ENCODE peak calls at places on chromosome 18, in four cellular contexts. Y is WTC11, O is HepG2, H is K562. A is an unnamed sample.

GRCh38 chr18:10410472-10411300 is 43.7 kb upstream of the APCDD1 start:
- DNase-seq in O (no peak), Y (no peak), H (no peak), A (no peak)

GRCh38 chr18:36089001-36089400 is 21.6 kb upstream of the RPRD1A start:
- DNase-seq in O (no peak), Y (no peak), H (no peak), A (no peak)

GRCh38 chr18:24322594-24323136 is 75.0 kb downstream of the OSBPL1A start:
- DNase-seq in H (no peak), Y (no peak), O (no peak), A (no peak)

GRCh38 chr18:76522104-76522503 is 27.1 kb upstream of the ZNF516 start:
- DNase-seq in H (no peak), Y (peak; percentile 40), O (no peak), A (no peak)

GRCh38 chr18:46171331-46171730 is 67.1 kb downstream of the HAUS1 start:
- DNase-seq in H (no peak), Y (no peak), O (no peak), A (no peak)

GRCh38 chr18:452801-453200 is 47.7 kb downstream of the COLEC12 start:
- DNase-seq in H (no peak), Y (no peak), O (no peak), A (no peak)

GRCh38 chr18:46720521-46720920 is 36.3 kb downstream of the ST8SIA5 start:
- DNase-seq in O (no peak), H (no peak), Y (no peak), A (no peak)

GRCh38 chr18:21345851-21346250 is 103.8 kb downstream of the GREB1L start:
- DNase-seq in Y (no peak), O (no peak), H (no peak), A (no peak)

GRCh38 chr18:36187138-36187825 is at the start of gene MOCOS:
- DNase-seq in H (peak; percentile 91), O (peak; percentile 68), Y (peak; percentile 86), A (no peak)

GRCh38 chr18:58659691-58660090 is 11.6 kb upstream of the MALT1 start:
- DNase-seq in Y (no peak), H (no peak), O (no peak), A (no peak)

GRCh38 chr18:63199743-63200241 is 119.8 kb downstream of the BCL2 start:
- DNase-seq in O (no peak), H (peak; percentile 25), Y (no peak), A (no peak)

GRCh38 chr18:42336139-42336538 is 381.1 kb downstream of the PIK3C3 start:
- DNase-seq in O (no peak), Y (no peak), H (no peak), A (no peak)
- TF ChIP-seq CREM in O (no peak), Y (no peak), H (no peak), A (no peak)

DNA sequence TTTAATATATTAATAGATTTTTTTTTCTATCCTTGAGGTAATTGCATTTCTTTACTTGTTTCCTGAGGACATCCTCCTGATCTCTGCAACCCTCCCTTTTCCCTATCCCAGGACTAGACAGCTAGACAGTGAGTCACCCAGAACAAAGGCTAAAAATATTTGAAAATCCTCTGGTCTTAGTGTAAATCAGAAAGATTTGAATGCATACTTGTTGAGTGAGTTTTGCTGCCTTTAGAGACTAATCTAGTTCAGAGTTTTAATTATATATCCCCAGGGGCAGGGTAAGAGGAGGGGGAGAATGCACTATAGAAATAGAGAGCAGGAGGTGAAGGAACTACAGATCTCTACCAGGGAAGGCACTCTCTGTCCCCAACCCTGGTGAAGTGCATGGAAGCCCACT is 202.3 kb upstream of the TCF4 start:
- DNase-seq in Y (no peak), H (no peak), O (no peak), A (no peak)
- TF ChIP-seq CREM in Y (no peak), H (no peak), O (no peak), A (no peak)

GRCh38 chr18:47968721-47969120 is 38.3 kb upstream of the SMAD2 start:
- DNase-seq in H (no peak), Y (no peak), O (no peak), A (no peak)
- TF ChIP-seq CREM in H (no peak), Y (no peak), O (no peak), A (no peak)

GRCh38 chr18:2882201-2882600 is 35.4 kb downstream of the EMILIN2 start:
- DNase-seq in H (no peak), Y (no peak), O (no peak), A (no peak)

GRCh38 chr18:2880473-2880872 is 33.7 kb downstream of the EMILIN2 start:
- DNase-seq in O (no peak), H (no peak), Y (no peak), A (no peak)

GRCh38 chr18:2881490-2882195 is 34.8 kb downstream of the EMILIN2 start:
- DNase-seq in H (no peak), Y (no peak), O (no peak), A (no peak)

GRCh38 chr18:2883137-2883671 is 36.4 kb downstream of the EMILIN2 start:
- DNase-seq in Y (no peak), H (no peak), O (no peak), A (no peak)

GRCh38 chr18:2881088-2881487 is 34.3 kb downstream of the EMILIN2 start:
- DNase-seq in H (no peak), O (no peak), Y (no peak), A (no peak)
- TF ChIP-seq CREM in H (no peak), O (no peak), Y (no peak), A (no peak)